ENCODE peak calls at places on chromosomes 2 and 18, in nine cellular contexts. One of them, this sample, is unnamed.
A peak's percentile ranks its signal among the peaks of the same experiment; 100 is the strongest.

GRCh38 chr18:40380657-40381441 is 1574.2 kb upstream of the PIK3C3 start:
- DNase-seq in cardiac septum: no peak
- DNase-seq in NCI-H1092: no peak
- DNase-seq in HFFc6: peak; percentile 0
- DNase-seq in GDM1: no peak
- DNase-seq in CD4-positive, CD25-positive, alpha-beta regulatory T cell: no peak
- DNase-seq in stimulated activated naive CD8-positive, alpha-beta T cell treated with anti-CD3 and anti-CD28 coated beads, Interleukin-15, Interleukin-2, amounts not matched to agents 100 U/mL and 50 U/mL, for 24 hours: no peak
- DNase-seq in nucleus accumbens: no peak
- DNase-seq in KG1: no peak
- DNase-seq in this sample: no peak

GRCh38 chr2:193895226-193895625 is 1700.5 kb upstream of the TMEFF2 start:
- DNase-seq in GDM1: no peak
- DNase-seq in NCI-H1092: no peak
- DNase-seq in nucleus accumbens: no peak
- DNase-seq in stimulated activated naive CD8-positive, alpha-beta T cell treated with anti-CD3 and anti-CD28 coated beads, Interleukin-15, Interleukin-2, amounts not matched to agents 100 U/mL and 50 U/mL, for 24 hours: no peak
- DNase-seq in cardiac septum: no peak
- DNase-seq in CD4-positive, CD25-positive, alpha-beta regulatory T cell: no peak
- DNase-seq in HFFc6: no peak
- DNase-seq in KG1: no peak
- DNase-seq in this sample: no peak

GRCh38 chr2:96103906-96104861 is 12.2 kb downstream of the ADRA2B start:
- DNase-seq in GDM1: peak; percentile 26
- DNase-seq in NCI-H1092: no peak
- DNase-seq in nucleus accumbens: no peak
- DNase-seq in HFFc6: no peak
- DNase-seq in CD4-positive, CD25-positive, alpha-beta regulatory T cell: no peak
- DNase-seq in stimulated activated naive CD8-positive, alpha-beta T cell treated with anti-CD3 and anti-CD28 coated beads, Interleukin-15, Interleukin-2, amounts not matched to agents 100 U/mL and 50 U/mL, for 24 hours: peak; percentile 1
- DNase-seq in cardiac septum: peak; percentile 76
- DNase-seq in KG1: no peak
- DNase-seq in this sample: no peak

GRCh38 chr2:66717491-66717890 is 282.6 kb downstream of the MEIS1 start:
- DNase-seq in cardiac septum: no peak
- DNase-seq in CD4-positive, CD25-positive, alpha-beta regulatory T cell: no peak
- DNase-seq in KG1: no peak
- DNase-seq in HFFc6: no peak
- DNase-seq in nucleus accumbens: no peak
- DNase-seq in GDM1: no peak
- DNase-seq in stimulated activated naive CD8-positive, alpha-beta T cell treated with anti-CD3 and anti-CD28 coated beads, Interleukin-15, Interleukin-2, amounts not matched to agents 100 U/mL and 50 U/mL, for 24 hours: no peak
- DNase-seq in NCI-H1092: no peak
- DNase-seq in this sample: no peak

GRCh38 chr2:76711490-76711889 is 810.7 kb downstream of the LRRTM4 start:
- DNase-seq in stimulated activated naive CD8-positive, alpha-beta T cell treated with anti-CD3 and anti-CD28 coated beads, Interleukin-15, Interleukin-2, amounts not matched to agents 100 U/mL and 50 U/mL, for 24 hours: no peak
- DNase-seq in CD4-positive, CD25-positive, alpha-beta regulatory T cell: no peak
- DNase-seq in GDM1: no peak
- DNase-seq in cardiac septum: no peak
- DNase-seq in KG1: no peak
- DNase-seq in HFFc6: no peak
- DNase-seq in NCI-H1092: no peak
- DNase-seq in nucleus accumbens: no peak
- DNase-seq in this sample: no peak

GRCh38 chr2:42522035-42522434 is 28.3 kb upstream of the KCNG3 start:
- DNase-seq in NCI-H1092: no peak
- DNase-seq in KG1: no peak
- DNase-seq in cardiac septum: no peak
- DNase-seq in CD4-positive, CD25-positive, alpha-beta regulatory T cell: no peak
- DNase-seq in GDM1: no peak
- DNase-seq in nucleus accumbens: no peak
- DNase-seq in HFFc6: no peak
- DNase-seq in stimulated activated naive CD8-positive, alpha-beta T cell treated with anti-CD3 and anti-CD28 coated beads, Interleukin-15, Interleukin-2, amounts not matched to agents 100 U/mL and 50 U/mL, for 24 hours: no peak
- DNase-seq in this sample: no peak

GRCh38 chr2:214376631-214377624 is 33.9 kb upstream of the VWC2L start:
- DNase-seq in nucleus accumbens: no peak
- DNase-seq in KG1: no peak
- DNase-seq in NCI-H1092: no peak
- DNase-seq in HFFc6: no peak
- DNase-seq in stimulated activated naive CD8-positive, alpha-beta T cell treated with anti-CD3 and anti-CD28 coated beads, Interleukin-15, Interleukin-2, amounts not matched to agents 100 U/mL and 50 U/mL, for 24 hours: no peak
- DNase-seq in GDM1: no peak
- DNase-seq in CD4-positive, CD25-positive, alpha-beta regulatory T cell: no peak
- DNase-seq in cardiac septum: no peak
- DNase-seq in this sample: no peak

GRCh38 chr2:96887419-96888081 is 17.7 kb upstream of the SEMA4C start:
- DNase-seq in HFFc6: no peak
- DNase-seq in stimulated activated naive CD8-positive, alpha-beta T cell treated with anti-CD3 and anti-CD28 coated beads, Interleukin-15, Interleukin-2, amounts not matched to agents 100 U/mL and 50 U/mL, for 24 hours: no peak
- DNase-seq in CD4-positive, CD25-positive, alpha-beta regulatory T cell: no peak
- DNase-seq in KG1: no peak
- DNase-seq in NCI-H1092: no peak
- DNase-seq in nucleus accumbens: no peak
- DNase-seq in cardiac septum: no peak
- DNase-seq in GDM1: no peak
- DNase-seq in this sample: peak; percentile 49

GRCh38 chr2:129748250-129748649 is 231.2 kb upstream of the RAB6C start:
- DNase-seq in HFFc6: no peak
- DNase-seq in GDM1: peak; percentile 10
- DNase-seq in NCI-H1092: no peak
- DNase-seq in nucleus accumbens: peak; percentile 16
- DNase-seq in CD4-positive, CD25-positive, alpha-beta regulatory T cell: no peak
- DNase-seq in stimulated activated naive CD8-positive, alpha-beta T cell treated with anti-CD3 and anti-CD28 coated beads, Interleukin-15, Interleukin-2, amounts not matched to agents 100 U/mL and 50 U/mL, for 24 hours: no peak
- DNase-seq in cardiac septum: no peak
- DNase-seq in KG1: no peak
- DNase-seq in this sample: no peak

GRCh38 chr18:55158570-55158969 is 199.3 kb upstream of the CCDC68 start:
- DNase-seq in CD4-positive, CD25-positive, alpha-beta regulatory T cell: no peak
- DNase-seq in HFFc6: no peak
- DNase-seq in cardiac septum: no peak
- DNase-seq in nucleus accumbens: no peak
- DNase-seq in NCI-H1092: no peak
- DNase-seq in stimulated activated naive CD8-positive, alpha-beta T cell treated with anti-CD3 and anti-CD28 coated beads, Interleukin-15, Interleukin-2, amounts not matched to agents 100 U/mL and 50 U/mL, for 24 hours: no peak
- DNase-seq in KG1: no peak
- DNase-seq in GDM1: no peak
- DNase-seq in this sample: no peak

GRCh38 chr2:20208487-20208882 is 16.4 kb downstream of the SDC1 start:
- DNase-seq in stimulated activated naive CD8-positive, alpha-beta T cell treated with anti-CD3 and anti-CD28 coated beads, Interleukin-15, Interleukin-2, amounts not matched to agents 100 U/mL and 50 U/mL, for 24 hours: no peak
- DNase-seq in KG1: no peak
- DNase-seq in HFFc6: peak; percentile 11
- DNase-seq in GDM1: no peak
- DNase-seq in NCI-H1092: no peak
- DNase-seq in nucleus accumbens: no peak
- DNase-seq in cardiac septum: no peak
- DNase-seq in CD4-positive, CD25-positive, alpha-beta regulatory T cell: no peak
- DNase-seq in this sample: no peak

GRCh38 chr18:63346031-63346430 is 21.0 kb downstream of the KDSR start:
- DNase-seq in CD4-positive, CD25-positive, alpha-beta regulatory T cell: no peak
- DNase-seq in NCI-H1092: no peak
- DNase-seq in KG1: no peak
- DNase-seq in GDM1: no peak
- DNase-seq in HFFc6: peak; percentile 52
- DNase-seq in cardiac septum: no peak
- DNase-seq in stimulated activated naive CD8-positive, alpha-beta T cell treated with anti-CD3 and anti-CD28 coated beads, Interleukin-15, Interleukin-2, amounts not matched to agents 100 U/mL and 50 U/mL, for 24 hours: no peak
- DNase-seq in nucleus accumbens: no peak
- DNase-seq in this sample: no peak

GRCh38 chr2:71592181-71592711 is 138.9 kb downstream of the DYSF start:
- DNase-seq in NCI-H1092: no peak
- DNase-seq in cardiac septum: no peak
- DNase-seq in stimulated activated naive CD8-positive, alpha-beta T cell treated with anti-CD3 and anti-CD28 coated beads, Interleukin-15, Interleukin-2, amounts not matched to agents 100 U/mL and 50 U/mL, for 24 hours: no peak
- DNase-seq in HFFc6: no peak
- DNase-seq in CD4-positive, CD25-positive, alpha-beta regulatory T cell: no peak
- DNase-seq in KG1: no peak
- DNase-seq in GDM1: no peak
- DNase-seq in nucleus accumbens: peak; percentile 63
- DNase-seq in this sample: peak; percentile 64

GRCh38 chr2:153189091-153189490 is 289.5 kb downstream of the RPRM start:
- DNase-seq in KG1: no peak
- DNase-seq in CD4-positive, CD25-positive, alpha-beta regulatory T cell: no peak
- DNase-seq in GDM1: no peak
- DNase-seq in cardiac septum: no peak
- DNase-seq in HFFc6: no peak
- DNase-seq in stimulated activated naive CD8-positive, alpha-beta T cell treated with anti-CD3 and anti-CD28 coated beads, Interleukin-15, Interleukin-2, amounts not matched to agents 100 U/mL and 50 U/mL, for 24 hours: no peak
- DNase-seq in nucleus accumbens: no peak
- DNase-seq in NCI-H1092: no peak
- DNase-seq in this sample: no peak

GRCh38 chr18:57859314-57859713 is 56.2 kb upstream of the ATP8B1 start:
- DNase-seq in cardiac septum: no peak
- DNase-seq in nucleus accumbens: no peak
- DNase-seq in NCI-H1092: no peak
- DNase-seq in HFFc6: no peak
- DNase-seq in GDM1: no peak
- DNase-seq in stimulated activated naive CD8-positive, alpha-beta T cell treated with anti-CD3 and anti-CD28 coated beads, Interleukin-15, Interleukin-2, amounts not matched to agents 100 U/mL and 50 U/mL, for 24 hours: peak; percentile 9
- DNase-seq in KG1: no peak
- DNase-seq in CD4-positive, CD25-positive, alpha-beta regulatory T cell: peak; percentile 8
- DNase-seq in this sample: no peak

GRCh38 chr2:74881626-74882298 is 47.8 kb downstream of the HK2 start:
- DNase-seq in CD4-positive, CD25-positive, alpha-beta regulatory T cell: no peak
- DNase-seq in stimulated activated naive CD8-positive, alpha-beta T cell treated with anti-CD3 and anti-CD28 coated beads, Interleukin-15, Interleukin-2, amounts not matched to agents 100 U/mL and 50 U/mL, for 24 hours: no peak
- DNase-seq in cardiac septum: no peak
- DNase-seq in KG1: no peak
- DNase-seq in nucleus accumbens: no peak
- DNase-seq in GDM1: no peak
- DNase-seq in HFFc6: no peak
- DNase-seq in NCI-H1092: no peak
- DNase-seq in this sample: no peak

GRCh38 chr2:229591611-229592010 is 122.7 kb downstream of the DNER start:
- DNase-seq in HFFc6: no peak
- DNase-seq in KG1: no peak
- DNase-seq in nucleus accumbens: peak; percentile 54
- DNase-seq in cardiac septum: no peak
- DNase-seq in NCI-H1092: peak; percentile 1
- DNase-seq in stimulated activated naive CD8-positive, alpha-beta T cell treated with anti-CD3 and anti-CD28 coated beads, Interleukin-15, Interleukin-2, amounts not matched to agents 100 U/mL and 50 U/mL, for 24 hours: no peak
- DNase-seq in GDM1: no peak
- DNase-seq in CD4-positive, CD25-positive, alpha-beta regulatory T cell: no peak
- DNase-seq in this sample: peak; percentile 77

GRCh38 chr2:226478121-226478809 is 321.4 kb downstream of the IRS1 start:
- DNase-seq in KG1: no peak
- DNase-seq in GDM1: no peak
- DNase-seq in nucleus accumbens: no peak
- DNase-seq in stimulated activated naive CD8-positive, alpha-beta T cell treated with anti-CD3 and anti-CD28 coated beads, Interleukin-15, Interleukin-2, amounts not matched to agents 100 U/mL and 50 U/mL, for 24 hours: no peak
- DNase-seq in CD4-positive, CD25-positive, alpha-beta regulatory T cell: no peak
- DNase-seq in cardiac septum: no peak
- DNase-seq in HFFc6: peak; percentile 94
- DNase-seq in NCI-H1092: no peak
- DNase-seq in this sample: no peak

GRCh38 chr2:223642496-223642895 is 40.3 kb upstream of the SCG2 start:
- DNase-seq in HFFc6: no peak
- DNase-seq in KG1: no peak
- DNase-seq in cardiac septum: no peak
- DNase-seq in nucleus accumbens: no peak
- DNase-seq in stimulated activated naive CD8-positive, alpha-beta T cell treated with anti-CD3 and anti-CD28 coated beads, Interleukin-15, Interleukin-2, amounts not matched to agents 100 U/mL and 50 U/mL, for 24 hours: no peak
- DNase-seq in NCI-H1092: no peak
- DNase-seq in GDM1: no peak
- DNase-seq in CD4-positive, CD25-positive, alpha-beta regulatory T cell: no peak
- DNase-seq in this sample: no peak

GRCh38 chr2:170930132-170931109 is 1.4 kb downstream of the GORASP2 start:
- DNase-seq in stimulated activated naive CD8-positive, alpha-beta T cell treated with anti-CD3 and anti-CD28 coated beads, Interleukin-15, Interleukin-2, amounts not matched to agents 100 U/mL and 50 U/mL, for 24 hours: peak; percentile 51
- DNase-seq in cardiac septum: no peak
- DNase-seq in NCI-H1092: peak; percentile 3
- DNase-seq in GDM1: no peak
- DNase-seq in CD4-positive, CD25-positive, alpha-beta regulatory T cell: peak; percentile 89
- DNase-seq in KG1: peak; percentile 51
- DNase-seq in HFFc6: peak; percentile 57
- DNase-seq in nucleus accumbens: peak; percentile 4
- DNase-seq in this sample: no peak

GRCh38 chr2:171149986-171150693 is 10.6 kb downstream of the TLK1 start:
- DNase-seq in GDM1: no peak
- DNase-seq in HFFc6: no peak
- DNase-seq in stimulated activated naive CD8-positive, alpha-beta T cell treated with anti-CD3 and anti-CD28 coated beads, Interleukin-15, Interleukin-2, amounts not matched to agents 100 U/mL and 50 U/mL, for 24 hours: no peak
- DNase-seq in CD4-positive, CD25-positive, alpha-beta regulatory T cell: no peak
- DNase-seq in NCI-H1092: no peak
- DNase-seq in KG1: no peak
- DNase-seq in cardiac septum: no peak
- DNase-seq in nucleus accumbens: no peak
- DNase-seq in this sample: no peak

GRCh38 chr2:107001964-107002696 is 116.2 kb upstream of the ST6GAL2 start:
- DNase-seq in CD4-positive, CD25-positive, alpha-beta regulatory T cell: no peak
- DNase-seq in cardiac septum: no peak
- DNase-seq in GDM1: no peak
- DNase-seq in nucleus accumbens: no peak
- DNase-seq in NCI-H1092: no peak
- DNase-seq in stimulated activated naive CD8-positive, alpha-beta T cell treated with anti-CD3 and anti-CD28 coated beads, Interleukin-15, Interleukin-2, amounts not matched to agents 100 U/mL and 50 U/mL, for 24 hours: no peak
- DNase-seq in KG1: no peak
- DNase-seq in HFFc6: peak; percentile 85
- DNase-seq in this sample: no peak

GRCh38 chr18:31199190-31199769 is 36.6 kb upstream of the DSC1 start:
- DNase-seq in nucleus accumbens: no peak
- DNase-seq in NCI-H1092: no peak
- DNase-seq in cardiac septum: no peak
- DNase-seq in stimulated activated naive CD8-positive, alpha-beta T cell treated with anti-CD3 and anti-CD28 coated beads, Interleukin-15, Interleukin-2, amounts not matched to agents 100 U/mL and 50 U/mL, for 24 hours: no peak
- DNase-seq in HFFc6: no peak
- DNase-seq in CD4-positive, CD25-positive, alpha-beta regulatory T cell: no peak
- DNase-seq in GDM1: no peak
- DNase-seq in KG1: no peak
- DNase-seq in this sample: no peak

GRCh38 chr2:81894451-81894990 is 1590.0 kb upstream of the LRRTM1 start:
- DNase-seq in cardiac septum: no peak
- DNase-seq in stimulated activated naive CD8-positive, alpha-beta T cell treated with anti-CD3 and anti-CD28 coated beads, Interleukin-15, Interleukin-2, amounts not matched to agents 100 U/mL and 50 U/mL, for 24 hours: no peak
- DNase-seq in NCI-H1092: no peak
- DNase-seq in KG1: no peak
- DNase-seq in CD4-positive, CD25-positive, alpha-beta regulatory T cell: no peak
- DNase-seq in GDM1: no peak
- DNase-seq in nucleus accumbens: no peak
- DNase-seq in HFFc6: no peak
- DNase-seq in this sample: no peak

GRCh38 chr2:165624139-165624803 is 154.8 kb downstream of the CSRNP3 start:
- DNase-seq in cardiac septum: no peak
- DNase-seq in GDM1: no peak
- DNase-seq in stimulated activated naive CD8-positive, alpha-beta T cell treated with anti-CD3 and anti-CD28 coated beads, Interleukin-15, Interleukin-2, amounts not matched to agents 100 U/mL and 50 U/mL, for 24 hours: no peak
- DNase-seq in nucleus accumbens: no peak
- DNase-seq in NCI-H1092: no peak
- DNase-seq in CD4-positive, CD25-positive, alpha-beta regulatory T cell: no peak
- DNase-seq in HFFc6: no peak
- DNase-seq in KG1: no peak
- DNase-seq in this sample: no peak

GRCh38 chr2:113032737-113033136 is 19.9 kb downstream of the IL36B start:
- DNase-seq in stimulated activated naive CD8-positive, alpha-beta T cell treated with anti-CD3 and anti-CD28 coated beads, Interleukin-15, Interleukin-2, amounts not matched to agents 100 U/mL and 50 U/mL, for 24 hours: no peak
- DNase-seq in CD4-positive, CD25-positive, alpha-beta regulatory T cell: no peak
- DNase-seq in GDM1: no peak
- DNase-seq in NCI-H1092: no peak
- DNase-seq in nucleus accumbens: no peak
- DNase-seq in HFFc6: no peak
- DNase-seq in KG1: no peak
- DNase-seq in cardiac septum: no peak
- DNase-seq in this sample: no peak

GRCh38 chr2:119517433-119517832 is 6.8 kb downstream of the SCTR start:
- DNase-seq in stimulated activated naive CD8-positive, alpha-beta T cell treated with anti-CD3 and anti-CD28 coated beads, Interleukin-15, Interleukin-2, amounts not matched to agents 100 U/mL and 50 U/mL, for 24 hours: peak; percentile 50
- DNase-seq in cardiac septum: no peak
- DNase-seq in CD4-positive, CD25-positive, alpha-beta regulatory T cell: peak; percentile 51
- DNase-seq in GDM1: peak; percentile 5
- DNase-seq in nucleus accumbens: no peak
- DNase-seq in NCI-H1092: peak; percentile 16
- DNase-seq in KG1: peak; percentile 22
- DNase-seq in HFFc6: peak; percentile 19
- DNase-seq in this sample: no peak

GRCh38 chr2:207399301-207399700 is 130.5 kb upstream of the CREB1 start:
- DNase-seq in stimulated activated naive CD8-positive, alpha-beta T cell treated with anti-CD3 and anti-CD28 coated beads, Interleukin-15, Interleukin-2, amounts not matched to agents 100 U/mL and 50 U/mL, for 24 hours: no peak
- DNase-seq in KG1: no peak
- DNase-seq in GDM1: no peak
- DNase-seq in nucleus accumbens: no peak
- DNase-seq in HFFc6: no peak
- DNase-seq in cardiac septum: no peak
- DNase-seq in CD4-positive, CD25-positive, alpha-beta regulatory T cell: no peak
- DNase-seq in NCI-H1092: no peak
- DNase-seq in this sample: no peak

GRCh38 chr18:56516769-56517168 is 121.6 kb downstream of the TXNL1 start:
- DNase-seq in nucleus accumbens: no peak
- DNase-seq in GDM1: no peak
- DNase-seq in NCI-H1092: no peak
- DNase-seq in KG1: no peak
- DNase-seq in HFFc6: peak; percentile 71
- DNase-seq in cardiac septum: no peak
- DNase-seq in CD4-positive, CD25-positive, alpha-beta regulatory T cell: no peak
- DNase-seq in stimulated activated naive CD8-positive, alpha-beta T cell treated with anti-CD3 and anti-CD28 coated beads, Interleukin-15, Interleukin-2, amounts not matched to agents 100 U/mL and 50 U/mL, for 24 hours: no peak
- DNase-seq in this sample: no peak